ENCODE peak calls at places on chromosomes 12 and 14, in four cellular contexts. One of them, this sample, is unnamed.

GRCh38 chr12:47577213-47577612 is 128.6 kb downstream of the RPAP3 start:
- DNase-seq in mesenchymal stem cell: no peak
- DNase-seq in SK-N-SH: no peak
- DNase-seq in Karpas-422: no peak
- DNase-seq in this sample: no peak

GRCh38 chr12:129312048-129312447 is 458.8 kb downstream of the GLT1D1 start:
- DNase-seq in mesenchymal stem cell: no peak
- DNase-seq in SK-N-SH: no peak
- DNase-seq in Karpas-422: no peak
- DNase-seq in this sample: no peak

GRCh38 chr12:46217686-46218508 is 50.9 kb downstream of the SLC38A1 start:
- DNase-seq in mesenchymal stem cell: no peak
- DNase-seq in SK-N-SH: no peak
- DNase-seq in Karpas-422: peak; percentile 80
- DNase-seq in this sample: no peak

GRCh38 chr14:103628221-103628683 is 759 bp upstream of the KLC1 start:
- DNase-seq in mesenchymal stem cell: peak; percentile 90
- DNase-seq in SK-N-SH: peak; percentile 72
- DNase-seq in Karpas-422: peak; percentile 63
- DNase-seq in this sample: peak; percentile 87

GRCh38 chr12:122872815-122873361 is 23.0 kb downstream of the VPS37B start:
- DNase-seq in mesenchymal stem cell: no peak
- DNase-seq in SK-N-SH: peak; percentile 65
- DNase-seq in Karpas-422: no peak
- DNase-seq in this sample: no peak

GRCh38 chr14:92692822-92693226 is 55.6 kb downstream of the LGMN start:
- DNase-seq in mesenchymal stem cell: peak; percentile 13
- DNase-seq in SK-N-SH: peak; percentile 61
- DNase-seq in Karpas-422: no peak
- DNase-seq in this sample: peak; percentile 32

GRCh38 chr12:6684609-6685008 is 4.6 kb downstream of the ZNF384 start:
- DNase-seq in mesenchymal stem cell: peak; percentile 41
- DNase-seq in SK-N-SH: peak; percentile 62
- DNase-seq in Karpas-422: peak; percentile 81
- DNase-seq in this sample: no peak

GRCh38 chr12:29867823-29868222 is 84.1 kb upstream of the TMTC1 start:
- DNase-seq in mesenchymal stem cell: no peak
- DNase-seq in SK-N-SH: no peak
- DNase-seq in Karpas-422: no peak
- DNase-seq in this sample: no peak

GRCh38 chr12:92495108-92495507 is 207.7 kb upstream of the PLEKHG7 start:
- DNase-seq in mesenchymal stem cell: no peak
- DNase-seq in SK-N-SH: no peak
- DNase-seq in Karpas-422: no peak
- DNase-seq in this sample: no peak

DNA sequence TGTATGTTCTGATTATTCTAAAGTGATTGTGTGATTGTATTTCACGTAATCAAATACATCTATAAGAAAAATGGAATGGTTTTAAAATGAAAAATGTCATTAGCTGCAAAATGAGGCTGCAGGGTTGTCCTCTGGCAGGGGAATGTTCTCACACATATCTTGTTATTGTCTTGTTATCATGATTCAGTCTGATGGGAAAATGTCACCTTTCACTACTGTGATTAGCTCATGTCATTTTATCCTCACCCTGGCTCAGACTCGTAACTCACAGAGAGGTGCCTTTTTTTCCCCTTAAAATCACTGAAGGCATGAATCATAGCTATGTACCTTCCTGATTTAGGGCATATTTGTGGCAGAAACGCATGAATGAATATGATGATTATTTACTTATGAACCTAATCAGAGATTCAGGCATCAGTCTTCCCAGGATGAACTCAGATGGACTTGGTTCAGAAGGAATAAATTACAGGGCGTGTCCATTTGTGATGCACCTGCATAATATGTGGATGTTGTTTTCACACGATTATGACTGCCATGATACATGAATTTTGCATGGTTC is 1339.1 kb downstream of the AACS start:
- DNase-seq in mesenchymal stem cell: no peak
- DNase-seq in SK-N-SH: no peak
- DNase-seq in Karpas-422: no peak
- DNase-seq in this sample: no peak
- H3K9me3 ChIP-seq in mesenchymal stem cell: peaks cover 6% of the 10 kb centered on the region
- H3K9me3 ChIP-seq in SK-N-SH: no peaks in the 10 kb centered on the region
- H3K9me3 ChIP-seq in Karpas-422: peaks cover 11% of the 10 kb centered on the region
- H3K9me3 ChIP-seq in this sample: peaks cover 2% of the 10 kb centered on the region

GRCh38 chr12:115251727-115252126 is 567.8 kb upstream of the TBX3 start:
- DNase-seq in mesenchymal stem cell: no peak
- DNase-seq in SK-N-SH: no peak
- DNase-seq in Karpas-422: no peak
- DNase-seq in this sample: no peak

GRCh38 chr12:115257791-115258190 is 573.8 kb upstream of the TBX3 start:
- DNase-seq in mesenchymal stem cell: peak; percentile 13
- DNase-seq in SK-N-SH: no peak
- DNase-seq in Karpas-422: no peak
- DNase-seq in this sample: no peak

GRCh38 chr12:115253049-115253448 is 569.1 kb upstream of the TBX3 start:
- DNase-seq in mesenchymal stem cell: no peak
- DNase-seq in SK-N-SH: no peak
- DNase-seq in Karpas-422: no peak
- DNase-seq in this sample: no peak

GRCh38 chr12:115255962-115256361 is 572.0 kb upstream of the TBX3 start:
- DNase-seq in mesenchymal stem cell: no peak
- DNase-seq in SK-N-SH: no peak
- DNase-seq in Karpas-422: no peak
- DNase-seq in this sample: no peak

GRCh38 chr12:115255257-115255656 is 571.3 kb upstream of the TBX3 start:
- DNase-seq in mesenchymal stem cell: no peak
- DNase-seq in SK-N-SH: peak; percentile 51
- DNase-seq in Karpas-422: no peak
- DNase-seq in this sample: no peak
- H3K36me3 ChIP-seq in mesenchymal stem cell: no peaks in the 10 kb centered on the region
- H3K36me3 ChIP-seq in SK-N-SH: no peaks in the 10 kb centered on the region
- H3K36me3 ChIP-seq in Karpas-422: no peaks in the 10 kb centered on the region
- H3K36me3 ChIP-seq in this sample: no peaks in the 10 kb centered on the region

GRCh38 chr14:99600232-99600888 is 3.6 kb downstream of the CCDC85C start:
- DNase-seq in mesenchymal stem cell: no peak
- DNase-seq in SK-N-SH: no peak
- DNase-seq in Karpas-422: no peak
- DNase-seq in this sample: no peak
- H3K4me3 ChIP-seq in mesenchymal stem cell: no peak overlapping the region
- H3K4me3 ChIP-seq in SK-N-SH: no peak overlapping the region
- H3K4me3 ChIP-seq in Karpas-422: no peak overlapping the region
- H3K4me3 ChIP-seq in this sample: no peak overlapping the region

GRCh38 chr12:133203344-133204263 is 22.3 kb downstream of the ZNF268 start:
- DNase-seq in mesenchymal stem cell: no peak
- DNase-seq in SK-N-SH: no peak
- DNase-seq in Karpas-422: no peak
- DNase-seq in this sample: no peak
- H3K9me3 ChIP-seq in mesenchymal stem cell: peaks cover 84% of the 10 kb centered on the region
- H3K9me3 ChIP-seq in SK-N-SH: peaks cover 76% of the 10 kb centered on the region
- H3K9me3 ChIP-seq in Karpas-422: peaks cover 68% of the 10 kb centered on the region
- H3K9me3 ChIP-seq in this sample: peaks cover 70% of the 10 kb centered on the region

GRCh38 chr12:109199324-109199723 is 82.9 kb downstream of the ACACB start:
- DNase-seq in mesenchymal stem cell: no peak
- DNase-seq in SK-N-SH: no peak
- DNase-seq in Karpas-422: no peak
- DNase-seq in this sample: no peak
- H3K36me3 ChIP-seq in mesenchymal stem cell: peaks cover 50% of the 10 kb centered on the region
- H3K36me3 ChIP-seq in SK-N-SH: no peaks in the 10 kb centered on the region
- H3K36me3 ChIP-seq in Karpas-422: peaks cover 18% of the 10 kb centered on the region
- H3K36me3 ChIP-seq in this sample: no peaks in the 10 kb centered on the region

DNA sequence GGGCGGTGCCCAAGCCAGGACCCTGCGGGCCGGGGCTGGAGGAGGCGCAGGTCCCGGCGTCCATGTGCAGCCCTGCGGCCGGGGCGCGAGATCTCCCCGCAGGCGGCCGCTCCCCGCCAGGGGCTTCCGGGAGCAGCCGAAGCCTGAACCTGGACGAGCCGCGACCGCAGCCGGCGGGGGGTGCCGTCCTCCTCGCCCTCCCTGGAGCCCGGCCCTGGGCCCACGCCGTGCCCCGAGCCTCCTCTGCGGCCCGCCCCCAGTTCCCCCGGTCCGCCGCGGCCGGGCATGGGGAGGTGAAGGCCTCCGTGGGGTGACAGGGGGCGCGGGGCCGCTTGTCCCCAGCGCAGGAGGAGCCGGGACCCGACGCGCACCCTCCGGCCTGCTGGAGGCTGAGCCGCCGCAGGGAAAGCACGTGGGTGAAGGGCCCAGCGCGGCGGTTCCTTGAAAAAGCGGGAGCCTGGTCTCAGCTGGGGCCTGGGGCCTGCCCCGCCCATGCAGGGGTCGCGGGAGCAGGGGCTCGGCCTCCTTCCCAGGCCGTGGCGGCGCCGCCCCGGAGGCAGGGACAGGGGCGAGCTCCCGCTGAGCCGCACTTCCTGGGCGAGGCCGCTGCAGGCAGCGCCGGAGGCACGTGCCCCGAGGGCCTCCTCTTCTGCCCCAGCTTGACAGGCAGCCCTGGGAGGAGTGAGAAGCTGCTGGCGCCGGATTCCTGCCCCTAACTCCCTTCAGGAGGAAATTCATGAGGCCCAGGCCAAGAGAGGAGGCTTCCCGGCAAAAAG is 55.6 kb upstream of the PPP2R5C start:
- DNase-seq in mesenchymal stem cell: peak; percentile 30
- DNase-seq in SK-N-SH: no peak
- DNase-seq in Karpas-422: no peak
- DNase-seq in this sample: no peak
- H3K4me3 ChIP-seq in mesenchymal stem cell: no peak overlapping the region
- H3K4me3 ChIP-seq in SK-N-SH: no peak overlapping the region
- H3K4me3 ChIP-seq in Karpas-422: no peak overlapping the region
- H3K4me3 ChIP-seq in this sample: no peak overlapping the region

GRCh38 chr14:28577187-28577586 is 189.4 kb upstream of the FOXG1 start:
- DNase-seq in mesenchymal stem cell: no peak
- DNase-seq in SK-N-SH: no peak
- DNase-seq in Karpas-422: peak; percentile 19
- DNase-seq in this sample: no peak
- H3K9me3 ChIP-seq in mesenchymal stem cell: peaks cover 16% of the 10 kb centered on the region
- H3K9me3 ChIP-seq in SK-N-SH: no peaks in the 10 kb centered on the region
- H3K9me3 ChIP-seq in Karpas-422: peaks cover 61% of the 10 kb centered on the region
- H3K9me3 ChIP-seq in this sample: no peaks in the 10 kb centered on the region

This sample was measured in MG63.